ENCODE peak calls at places on chromosomes 4 and X, in nine cellular contexts. W is stromal cell of bone marrow; X is ELR; D is effector CD4-positive, alpha-beta T cell; G is AG08396; O is ureter; V is nephron progenitor cell; S is HEK293T; A is naive B cell. N is an unnamed sample.

GRCh38 chr4:91198951-91199350 is 1071.8 kb downstream of the CCSER1 start:
- DNase-seq in W (no peak), X (no peak), D (no peak), G (no peak), O (no peak), V (no peak), S (no peak), A (no peak), N (no peak)

GRCh38 chr4:184424993-184425758 is 49.2 kb downstream of the IRF2 start:
- DNase-seq in W (no peak), X (no peak), D (no peak), G (peak; percentile 19), O (peak; percentile 64), V (no peak), S (no peak), A (no peak), N (peak; percentile 59)

GRCh38 chrX:112612558-112612957 is 67.2 kb downstream of the LHFPL1 start:
- DNase-seq in W (no peak), X (no peak), D (no peak), G (no peak), O (no peak), V (no peak), S (no peak), A (no peak), N (no peak)

GRCh38 chrX:54230440-54231148 is 47.5 kb upstream of the FAM120C start:
- DNase-seq in W (no peak), X (no peak), D (no peak), G (no peak), O (no peak), V (no peak), S (no peak), A (no peak), N (no peak)

GRCh38 chrX:155441097-155441496 is 17.3 kb downstream of the F8A3 start:
- DNase-seq in W (no peak), X (no peak), D (no peak), G (no peak), O (no peak), V (no peak), S (no peak), A (no peak), N (no peak)

GRCh38 chrX:19515615-19516105 is 352 bp upstream of the MAP3K15 start:
- DNase-seq in W (no peak), X (no peak), D (no peak), G (no peak), O (no peak), V (no peak), S (no peak), A (no peak), N (no peak)

GRCh38 chr4:106707776-106708603 is 328.1 kb downstream of the DKK2 start:
- DNase-seq in W (peak; percentile 43), X (peak; percentile 17), D (no peak), G (no peak), O (no peak), V (no peak), S (no peak), A (no peak), N (no peak)

GRCh38 chr4:163587867-163588266 is 93.4 kb downstream of the TMA16 start:
- DNase-seq in W (no peak), X (peak; percentile 18), D (no peak), G (no peak), O (no peak), V (peak; percentile 1), S (peak; percentile 11), A (peak; percentile 72), N (no peak)

GRCh38 chr4:139691-140090 is 15.4 kb downstream of the ZNF718 start:
- DNase-seq in W (no peak), X (no peak), D (no peak), G (no peak), O (no peak), V (no peak), S (no peak), A (no peak), N (no peak)

GRCh38 chr4:8010618-8011017 is 71.0 kb upstream of the AFAP1 start:
- DNase-seq in W (no peak), X (no peak), D (no peak), G (peak; percentile 46), O (no peak), V (peak; percentile 80), S (peak; percentile 77), A (no peak), N (no peak)

GRCh38 chrX:130213376-130213775 is 41.6 kb downstream of the RAB33A start:
- DNase-seq in W (no peak), X (no peak), D (no peak), G (no peak), O (no peak), V (no peak), S (no peak), A (no peak), N (no peak)

GRCh38 chr4:189787216-189788031 is 153.2 kb upstream of the FRG1 start:
- DNase-seq in W (no peak), X (no peak), D (no peak), G (no peak), O (no peak), V (no peak), S (no peak), A (no peak), N (no peak)

GRCh38 chr4:37522996-37523395 is 163.2 kb downstream of the RELL1 start:
- DNase-seq in W (no peak), X (peak; percentile 23), D (no peak), G (no peak), O (no peak), V (no peak), S (no peak), A (no peak), N (no peak)

GRCh38 chrX:152810403-152810802 is 20.2 kb downstream of the CETN2 start:
- DNase-seq in W (no peak), X (peak; percentile 33), D (no peak), G (no peak), O (no peak), V (no peak), S (no peak), A (no peak), N (no peak)

GRCh38 chr4:77990904-77991358 is 66.2 kb upstream of the FRAS1 start:
- DNase-seq in W (no peak), X (no peak), D (no peak), G (no peak), O (no peak), V (no peak), S (no peak), A (no peak), N (no peak)

GRCh38 chrX:44175455-44175854 is 168.0 kb downstream of the EFHC2 start:
- DNase-seq in W (no peak), X (no peak), D (no peak), G (no peak), O (no peak), V (no peak), S (no peak), A (no peak), N (no peak)

GRCh38 chr4:149891381-149891780 is 75.7 kb upstream of the IQCM start:
- DNase-seq in W (no peak), X (no peak), D (no peak), G (no peak), O (no peak), V (no peak), S (no peak), A (no peak), N (no peak)